ENCODE peak calls at places on chromosome 2, in four cellular contexts. S is left ventricle myocardium superior, T is HEK293T, W is memory B cell. O is an unnamed sample.

GRCh38 chr2:43553341-43553855 is 42.4 kb downstream of the THADA start:
- DNase-seq in S (no peak), T (no peak), W (no peak), O (no peak)

GRCh38 chr2:37781028-37781427 is 109.6 kb upstream of the CDC42EP3 start:
- DNase-seq in S (no peak), T (no peak), W (no peak), O (no peak)

GRCh38 chr2:178279142-178279541 is 84.8 kb downstream of the OSBPL6 start:
- DNase-seq in S (no peak), T (no peak), W (no peak), O (no peak)

GRCh38 chr2:26687785-26688184 is 4.7 kb upstream of the KCNK3 start:
- DNase-seq in S (no peak), T (no peak), W (no peak), O (no peak)

GRCh38 chr2:29130295-29130694 is 15.1 kb downstream of the CLIP4 start:
- DNase-seq in S (no peak), T (no peak), W (no peak), O (no peak)

GRCh38 chr2:203706403-203706802 is at the start of gene CD28:
- DNase-seq in S (peak; percentile 45), T (no peak), W (peak; percentile 10), O (peak; percentile 60)

GRCh38 chr2:195458936-195459335 is 198.1 kb upstream of the SLC39A10 start:
- DNase-seq in S (no peak), T (no peak), W (no peak), O (no peak)

GRCh38 chr2:64770781-64771334 is 117.1 kb upstream of the SERTAD2 start:
- DNase-seq in S (peak; percentile 43), T (no peak), W (no peak), O (peak; percentile 51)

GRCh38 chr2:200703132-200703925 is 108.4 kb upstream of the BZW1 start:
- DNase-seq in S (no peak), T (peak; percentile 25), W (no peak), O (no peak)

GRCh38 chr2:5705490-5705889 is 13.3 kb downstream of the SOX11 start:
- DNase-seq in S (no peak), T (no peak), W (no peak), O (no peak)

GRCh38 chr2:74191596-74192380 is 6.6 kb upstream of the MTHFD2 start:
- DNase-seq in S (no peak), T (no peak), W (no peak), O (no peak)

GRCh38 chr2:111157071-111157661 is 36.5 kb downstream of the BCL2L11 start:
- DNase-seq in S (no peak), T (no peak), W (peak; percentile 42), O (no peak)

GRCh38 chr2:111967018-111967417 is 68.6 kb downstream of the MERTK start:
- DNase-seq in S (no peak), T (no peak), W (no peak), O (no peak)

GRCh38 chr2:121778736-121779487 is 23.5 kb downstream of the TSN start:
- DNase-seq in S (no peak), T (no peak), W (no peak), O (no peak)

GRCh38 chr2:113838744-113839444 is 51.0 kb upstream of the ACTR3 start:
- DNase-seq in S (no peak), T (no peak), W (no peak), O (no peak)

GRCh38 chr2:37583402-37583801 is 88.0 kb downstream of the CDC42EP3 start:
- DNase-seq in S (no peak), T (no peak), W (no peak), O (no peak)

GRCh38 chr2:31003717-31004116 is 134.5 kb downstream of the GALNT14 start:
- DNase-seq in S (no peak), T (no peak), W (no peak), O (no peak)

GRCh38 chr2:72920317-72921087 is 3.2 kb downstream of the EMX1 start:
- DNase-seq in S (no peak), T (no peak), W (no peak), O (no peak)

GRCh38 chr2:105409717-105410116 is 10.9 kb upstream of the FHL2 start:
- DNase-seq in S (peak; percentile 78), T (no peak), W (no peak), O (peak; percentile 79)

GRCh38 chr2:203835867-203836800 is 31.4 kb upstream of the CTLA4 start:
- DNase-seq in S (no peak), T (no peak), W (no peak), O (no peak)

GRCh38 chr2:61722311-61722710 is 131.5 kb downstream of the FAM161A start:
- DNase-seq in S (no peak), T (no peak), W (no peak), O (no peak)

GRCh38 chr2:162074937-162075688 is 1.1 kb upstream of the DPP4 start:
- DNase-seq in S (no peak), T (no peak), W (no peak), O (no peak)

GRCh38 chr2:118089015-118089800 is 937 bp downstream of the INSIG2 start:
- DNase-seq in S (no peak), T (peak; percentile 45), W (peak; percentile 3), O (no peak)

O was measured in heart left ventricle.